ENCODE peak calls at places on chromosomes 1 and 21, in four cellular contexts. R is GM23338, V is K562, N is IMR-90. K is an unnamed sample. For H3K4me1 and H3K36me3, the result is how much of the 10 kb centered on the place peaks cover.

GRCh38 chr1:16184557-16185303 is 27.7 kb downstream of the ARHGEF19 start:
- DNase-seq in R (no peak), V (no peak), N (no peak), K (no peak)

GRCh38 chr1:24641646-24642151 is 1.4 kb upstream of the SRRM1 start:
- DNase-seq in R (peak), V (peak), N (peak), K (no peak)

GRCh38 chr1:151315565-151316235 is 11.5 kb downstream of the PI4KB start:
- DNase-seq in R (no peak), V (no peak), N (no peak), K (no peak)

GRCh38 chr1:143665606-143666005 is 306.2 kb downstream of the FAM72C start:
- DNase-seq in R (no peak), V (no peak), N (no peak), K (no peak)

GRCh38 chr1:68442822-68443556 is 6.8 kb downstream of the RPE65 start:
- DNase-seq in R (peak), V (peak), N (peak), K (peak)

GRCh38 chr1:26203642-26204318 is 13.4 kb downstream of the CATSPER4 start:
- DNase-seq in R (peak), V (no peak), N (no peak), K (no peak)

GRCh38 chr1:190708418-190709057 is 230.9 kb upstream of the BRINP3 start:
- DNase-seq in R (no peak), V (no peak), N (no peak), K (no peak)

GRCh38 chr1:170670751-170671628 is 7.1 kb downstream of the PRRX1 start:
- DNase-seq in R (peak), V (peak), N (peak), K (no peak)

GRCh38 chr1:198150369-198150768 is 6.4 kb upstream of the NEK7 start:
- DNase-seq in R (no peak), V (no peak), N (no peak), K (no peak)

GRCh38 chr21:25079053-25079452 is 528.2 kb downstream of the MRPL39 start:
- DNase-seq in R (no peak), V (no peak), N (no peak), K (no peak)

GRCh38 chr1:30889506-30889905 is 19.1 kb downstream of the SDC3 start:
- DNase-seq in R (no peak), V (no peak), N (peak), K (no peak)

GRCh38 chr1:174160109-174160473 is 771 bp downstream of the RABGAP1L start:
- DNase-seq in R (peak), V (peak), N (peak), K (peak)

GRCh38 chr1:184190626-184191025 is 139.1 kb downstream of the TSEN15 start:
- DNase-seq in R (no peak), V (no peak), N (no peak), K (no peak)

GRCh38 chr1:235648954-235649721 is 446 bp downstream of the GNG4 start:
- DNase-seq in R (peak), V (no peak), N (peak), K (peak)

GRCh38 chr1:17009706-17010105 is 2.0 kb downstream of the ATP13A2 start:
- DNase-seq in R (no peak), V (no peak), N (no peak), K (peak)

GRCh38 chr1:208604295-208604694 is 360.1 kb upstream of the PLXNA2 start:
- DNase-seq in R (no peak), V (no peak), N (no peak), K (peak)

GRCh38 chr1:214524824-214525223 is 26.6 kb downstream of the PTPN14 start:
- DNase-seq in R (no peak), V (no peak), N (no peak), K (peak)

GRCh38 chr1:117659565-117660264 is 53.9 kb downstream of the TENT5C start:
- DNase-seq in R (no peak), V (peak), N (no peak), K (no peak)

GRCh38 chr1:91798241-91798648 is 87.7 kb downstream of the TGFBR3 start:
- DNase-seq in R (no peak), V (no peak), N (no peak), K (no peak)

DNA sequence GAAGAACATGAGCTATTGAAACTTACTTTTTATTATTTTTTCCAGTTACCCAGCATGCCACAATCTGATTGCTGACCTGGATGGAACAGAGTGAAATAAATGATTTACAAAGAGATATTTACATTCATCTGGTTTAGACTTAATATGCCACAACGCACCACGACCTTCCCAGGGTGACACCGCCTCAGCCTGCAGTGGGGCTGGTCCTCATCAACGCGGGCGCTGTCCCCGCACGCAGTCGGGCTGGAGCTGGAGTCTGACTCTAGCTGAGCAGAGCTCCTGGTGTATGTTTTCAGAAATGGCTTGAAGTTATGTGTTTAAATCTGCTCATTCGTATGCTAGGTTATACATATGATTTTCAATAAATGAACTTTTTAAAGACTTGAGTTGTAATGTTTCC is 243.9 kb downstream of the SDCCAG8 start:
- DNase-seq in R (no peak), V (no peak), N (no peak), K (no peak)
- H3K4me1 ChIP-seq in R (under half), V (under half), N (under half), K (under half)

GRCh38 chr1:94921977-94922376 is 4.9 kb downstream of the CNN3 start:
- DNase-seq in R (no peak), V (no peak), N (no peak), K (no peak)

GRCh38 chr1:94925561-94926364 is 1.1 kb downstream of the CNN3 start:
- DNase-seq in R (peak), V (no peak), N (peak), K (peak)

GRCh38 chr1:94924967-94925366 is 1.9 kb downstream of the CNN3 start:
- DNase-seq in R (no peak), V (no peak), N (peak), K (peak)

GRCh38 chr1:94920061-94920460 is 6.8 kb downstream of the CNN3 start:
- DNase-seq in R (no peak), V (no peak), N (no peak), K (no peak)

GRCh38 chr1:94922756-94923465 is 4.0 kb downstream of the CNN3 start:
- DNase-seq in R (no peak), V (no peak), N (peak), K (no peak)
- H3K4me2 ChIP-seq in R (peak), V (no peak), N (peak), K (peak)

DNA sequence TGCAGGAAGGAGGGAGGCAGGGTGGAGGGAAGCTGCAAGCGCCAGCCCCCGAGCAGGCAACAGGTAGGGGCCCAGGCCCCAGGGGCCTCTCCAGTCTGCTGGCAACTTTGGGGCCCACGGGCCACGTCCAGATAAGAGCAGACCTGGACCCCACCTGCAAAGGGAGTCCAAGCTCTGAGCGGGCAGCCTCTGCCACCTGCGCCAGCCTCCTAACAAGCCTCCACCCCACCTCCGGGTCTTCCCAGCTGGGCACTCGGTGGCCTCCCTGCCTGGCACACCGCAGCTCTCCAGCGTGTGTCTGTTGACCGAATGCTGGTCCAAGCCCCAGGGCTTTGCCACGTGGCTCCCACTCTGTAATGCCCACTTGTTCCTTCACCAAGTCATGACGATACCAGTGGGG is 263.5 kb upstream of the VAMP3 start:
- DNase-seq in R (no peak), V (no peak), N (no peak), K (no peak)
- H3K36me3 ChIP-seq in R (under half), V (under half), N (under half), K (under half)

GRCh38 chr1:2312589-2313301 is 78.6 kb downstream of the MORN1 start:
- DNase-seq in R (no peak), V (peak), N (no peak), K (no peak)

GRCh38 chr1:2314803-2315710 is 76.3 kb downstream of the MORN1 start:
- DNase-seq in R (peak), V (peak), N (peak), K (peak)

GRCh38 chr1:2313651-2314296 is 77.6 kb downstream of the MORN1 start:
- DNase-seq in R (no peak), V (no peak), N (no peak), K (no peak)

GRCh38 chr1:2315711-2316450 is 75.5 kb downstream of the MORN1 start:
- DNase-seq in R (no peak), V (no peak), N (no peak), K (no peak)

DNA sequence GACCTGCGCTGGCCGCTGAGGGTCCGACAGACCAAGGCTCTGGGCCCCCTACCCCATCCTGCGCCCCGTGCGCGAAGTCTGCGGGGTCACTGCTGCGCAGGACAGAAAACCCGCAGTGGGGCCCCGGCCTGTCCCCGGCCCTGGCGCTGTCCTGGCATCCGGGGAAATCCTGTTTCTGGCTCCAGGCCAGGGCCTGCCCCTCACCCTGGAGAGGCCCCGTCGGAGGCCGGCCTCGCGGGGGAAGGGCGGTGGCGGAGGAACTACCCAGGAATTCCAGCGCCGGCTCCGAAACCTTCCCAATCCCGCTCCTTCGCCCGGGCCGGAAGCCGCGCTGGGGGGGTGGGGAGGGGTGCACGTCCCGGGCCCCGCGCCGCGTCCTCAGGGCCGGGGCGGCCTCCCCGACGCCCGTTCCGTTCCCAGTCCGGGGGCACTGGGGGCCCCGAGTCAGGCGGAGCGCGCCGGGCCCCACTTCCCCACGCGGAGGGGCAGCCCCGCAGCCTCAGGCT is 77.0 kb downstream of the MORN1 start:
- DNase-seq in R (peak), V (no peak), N (peak), K (peak)
- H3K4me1 ChIP-seq in R (under half), V (under half), N (under half), K (under half)

GRCh38 chr1:49181033-49181432 is 404.3 kb upstream of the BEND5 start:
- DNase-seq in R (no peak), V (no peak), N (no peak), K (no peak)

GRCh38 chr1:49185455-49185980 is 408.8 kb upstream of the BEND5 start:
- DNase-seq in R (no peak), V (no peak), N (no peak), K (no peak)

GRCh38 chr1:49187054-49187453 is 410.4 kb upstream of the BEND5 start:
- DNase-seq in R (no peak), V (no peak), N (no peak), K (no peak)

GRCh38 chr1:49183489-49183888 is 406.8 kb upstream of the BEND5 start:
- DNase-seq in R (no peak), V (no peak), N (no peak), K (peak)
- H3K4me2 ChIP-seq in R (no peak), V (no peak), N (no peak), K (no peak)

GRCh38 chr1:94532077-94532476 is 9.5 kb downstream of the F3 start:
- DNase-seq in R (no peak), V (no peak), N (no peak), K (peak)
- H3K36me3 ChIP-seq in R (under half), V (under half), N (half or more), K (under half)

GRCh38 chr1:229691362-229691761 is 65.3 kb downstream of the URB2 start:
- DNase-seq in R (no peak), V (no peak), N (no peak), K (no peak)
- H3K4me1 ChIP-seq in R (under half), V (under half), N (under half), K (under half)

DNA sequence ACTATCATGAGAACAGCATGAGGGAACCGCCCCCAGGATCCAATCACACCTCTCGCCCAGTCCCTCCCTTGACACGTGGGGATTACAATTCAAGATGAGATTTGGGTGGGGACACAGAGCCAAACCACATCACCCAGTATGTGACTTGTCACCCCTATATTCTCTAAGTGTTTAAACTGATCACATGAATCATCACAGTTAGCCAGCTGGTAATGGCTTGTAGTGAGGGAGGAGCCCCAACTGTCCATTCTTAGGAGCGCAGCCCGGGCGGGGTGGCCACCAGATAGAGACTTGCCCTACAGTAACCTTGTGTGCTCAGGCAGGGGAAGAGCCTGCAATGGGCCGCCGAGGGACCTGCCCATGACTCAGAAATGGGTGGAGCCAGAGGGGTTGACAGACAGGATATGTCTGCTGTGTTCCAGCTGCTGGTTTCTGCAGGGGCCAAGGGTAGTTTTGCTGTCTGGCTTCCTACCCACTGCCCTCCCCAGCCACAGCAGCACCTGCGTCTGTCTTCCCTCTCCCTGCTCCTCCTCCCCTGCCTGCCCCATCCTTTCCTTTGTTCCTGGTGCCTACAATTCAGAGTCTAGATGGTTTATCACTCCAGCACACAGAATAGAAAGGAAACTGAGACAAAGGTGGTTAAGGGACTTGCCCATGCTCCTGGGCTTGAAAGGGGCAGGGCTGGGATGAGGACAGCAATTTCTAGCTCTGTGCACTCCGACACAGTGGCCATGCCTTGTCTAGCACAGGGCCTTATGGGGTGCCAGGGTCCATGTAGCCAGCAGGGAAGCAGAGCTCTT is 9.2 kb downstream of the ABCG1 start:
- DNase-seq in R (peak), V (peak), N (peak), K (peak)
- H3K4me2 ChIP-seq in R (no peak), V (no peak), N (peak), K (no peak)

GRCh38 chr1:209621329-209621728 is 30.9 kb downstream of the LAMB3 start:
- DNase-seq in R (no peak), V (no peak), N (no peak), K (no peak)
- H3K36me3 ChIP-seq in R (under half), V (under half), N (under half), K (half or more)

DNA sequence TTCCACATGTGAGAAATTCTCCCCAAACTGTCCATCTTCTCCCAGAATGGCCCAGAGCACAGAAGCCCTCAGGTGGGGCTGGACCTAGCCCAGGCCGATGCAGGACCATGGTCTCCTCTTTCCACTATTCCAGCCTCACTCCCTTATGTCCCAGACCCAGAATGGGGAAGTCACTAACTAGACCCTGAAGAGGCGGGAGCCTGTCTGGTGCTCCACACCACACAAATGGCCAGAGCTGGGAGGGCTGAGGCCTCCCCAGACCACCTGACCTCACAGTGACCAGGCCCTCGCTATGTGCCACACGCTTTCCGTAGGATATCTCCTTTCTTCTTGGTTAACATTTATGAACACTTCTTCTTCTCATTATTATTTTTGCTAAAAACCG is 54.9 kb upstream of the EDN2 start:
- DNase-seq in R (no peak), V (no peak), N (no peak), K (no peak)
- H3K4me1 ChIP-seq in R (under half), V (under half), N (under half), K (under half)